ENCODE peak calls at places on chromosomes 4 and X, in four cellular contexts. O is GM12865, D is T-helper 1 cell, Y is cardiac fibroblast. R is an unnamed sample.

GRCh38 chr4:41881931-41882621 is 53.2 kb upstream of the TMEM33 start:
- DNase-seq in Y (no peak), O (no peak), D (no peak), R (no peak)

GRCh38 chr4:149523039-149523438 is 292.6 kb downstream of the IQCM start:
- DNase-seq in Y (no peak), O (no peak), D (no peak), R (no peak)

GRCh38 chr4:14726441-14727405 is 275.6 kb upstream of the CPEB2 start:
- DNase-seq in O (peak; percentile 26), Y (peak; percentile 78), D (no peak), R (peak; percentile 58)

GRCh38 chrX:96591418-96591817 is 93.2 kb upstream of the DIAPH2 start:
- DNase-seq in O (no peak), Y (no peak), D (no peak), R (peak; percentile 59)

GRCh38 chrX:72569786-72570185 is 2.9 kb downstream of the HDAC8 start:
- DNase-seq in O (no peak), D (no peak), Y (peak; percentile 90), R (peak; percentile 14)

GRCh38 chrX:8913665-8914409 is 112.7 kb upstream of the FAM9A start:
- DNase-seq in O (no peak), D (no peak), Y (peak; percentile 40), R (peak; percentile 63)

GRCh38 chrX:129957241-129958099 is 25.0 kb upstream of the BCORL1 start:
- DNase-seq in O (peak; percentile 89), Y (peak; percentile 29), D (peak; percentile 15), R (peak; percentile 32)

GRCh38 chrX:63918611-63919010 is 133.6 kb upstream of the ARHGEF9 start:
- DNase-seq in D (no peak), Y (peak; percentile 82), O (peak; percentile 6), R (no peak)

GRCh38 chr4:3686746-3687145 is 79.4 kb upstream of the ADRA2C start:
- DNase-seq in O (no peak), D (no peak), Y (no peak), R (no peak)

GRCh38 chr4:90234916-90235547 is 107.8 kb downstream of the CCSER1 start:
- DNase-seq in D (no peak), Y (no peak), O (no peak), R (no peak)

GRCh38 chr4:3321295-3321889 is 28.6 kb downstream of the RGS12 start:
- DNase-seq in O (no peak), D (no peak), Y (no peak), R (peak; percentile 80)

GRCh38 chrX:15194136-15194535 is 75.7 kb downstream of the ASB9 start:
- DNase-seq in Y (no peak), O (no peak), D (no peak), R (peak; percentile 45)